ENCODE peak calls at places on chromosome 10, in six cellular contexts. T, Z, E, V, J and W are unnamed samples. For H3K4me1, the result is how much of the 10 kb centered on the place peaks cover.

GRCh38 chr10:46062735-46063428 is 16.8 kb upstream of the MSMB start:
- DNase-seq in T (no peak), Z (no peak), E (no peak), V (no peak), J (no peak), W (no peak)

GRCh38 chr10:78348416-78349164 is 314.9 kb downstream of the RPS24 start:
- DNase-seq in T (no peak), Z (peak), E (peak), V (no peak), J (no peak), W (no peak)

GRCh38 chr10:30432631-30433285 is 1.2 kb upstream of the MAP3K8 start:
- DNase-seq in T (peak), Z (peak), E (peak), V (no peak), J (peak), W (peak)

GRCh38 chr10:132618158-132618924 is 80.8 kb downstream of the INPP5A start:
- DNase-seq in T (no peak), Z (no peak), E (no peak), V (no peak), J (no peak), W (no peak)

GRCh38 chr10:75405201-75406143 is 3.9 kb upstream of the ZNF503 start:
- DNase-seq in T (peak), Z (peak), E (peak), V (no peak), J (peak), W (peak)

GRCh38 chr10:33315891-33316290 is 18.6 kb downstream of the NRP1 start:
- DNase-seq in T (no peak), Z (no peak), E (no peak), V (no peak), J (no peak), W (no peak)

GRCh38 chr10:91944880-91945630 is 21.5 kb downstream of the BTAF1 start:
- DNase-seq in T (no peak), Z (no peak), E (no peak), V (no peak), J (peak), W (no peak)

GRCh38 chr10:80786322-80786721 is 248.6 kb downstream of the SH2D4B start:
- DNase-seq in T (no peak), Z (no peak), E (no peak), V (no peak), J (no peak), W (no peak)

GRCh38 chr10:113177163-113177935 is 227.3 kb downstream of the TCF7L2 start:
- DNase-seq in T (no peak), Z (no peak), E (peak), V (no peak), J (no peak), W (no peak)

GRCh38 chr10:68302503-68302823 is 29.4 kb upstream of the HNRNPH3 start:
- DNase-seq in T (no peak), Z (no peak), E (no peak), V (no peak), J (no peak), W (no peak)
- TF ChIP-seq CTCF in T (no peak), Z (no peak), E (no peak), V (no peak), J (no peak), W (no peak)

GRCh38 chr10:58817499-58817898 is 304.8 kb downstream of the BICC1 start:
- DNase-seq in T (no peak), Z (no peak), E (no peak), V (no peak), J (no peak), W (no peak)
- H3K4me1 ChIP-seq in T (under half), Z (under half), E (under half), V (half or more), J (under half), W (under half)

GRCh38 chr10:127813290-127813689 is 76.3 kb downstream of the FOXI2 start:
- DNase-seq in T (no peak), Z (no peak), E (no peak), V (no peak), J (no peak), W (no peak)

DNA sequence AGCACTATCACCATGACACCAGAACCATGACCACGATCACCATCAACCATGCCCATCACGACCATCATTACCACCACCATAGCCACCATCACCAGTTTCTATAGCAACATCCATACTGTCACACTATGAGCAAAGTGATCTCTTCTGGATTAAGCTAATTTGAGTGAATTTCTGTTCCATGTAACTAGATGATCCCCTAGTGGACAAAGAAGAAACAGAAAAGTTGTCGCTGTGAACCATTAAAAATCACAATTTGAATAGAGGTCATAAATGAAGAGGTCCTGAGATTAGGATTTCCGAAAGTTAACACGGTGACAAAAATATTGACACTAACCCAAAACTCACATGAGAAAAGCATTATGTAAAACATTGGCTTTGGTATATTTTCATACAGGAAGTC is 77.6 kb downstream of the CLRN3 start:
- DNase-seq in T (no peak), Z (no peak), E (no peak), V (no peak), J (no peak), W (no peak)
- TF ChIP-seq CTCF in T (no peak), Z (no peak), E (peak), V (peak), J (peak), W (no peak)

GRCh38 chr10:490891-491571 is 198.4 kb downstream of the DIP2C start:
- DNase-seq in T (no peak), Z (no peak), E (peak), V (no peak), J (no peak), W (no peak)

GRCh38 chr10:488081-488932 is 201.2 kb downstream of the DIP2C start:
- DNase-seq in T (no peak), Z (no peak), E (no peak), V (no peak), J (no peak), W (no peak)

GRCh38 chr10:490256-490655 is 199.2 kb downstream of the DIP2C start:
- DNase-seq in T (no peak), Z (no peak), E (peak), V (no peak), J (no peak), W (no peak)

GRCh38 chr10:488933-489215 is 200.6 kb downstream of the DIP2C start:
- DNase-seq in T (no peak), Z (no peak), E (no peak), V (no peak), J (no peak), W (no peak)

GRCh38 chr10:489335-489734 is 200.1 kb downstream of the DIP2C start:
- DNase-seq in T (no peak), Z (no peak), E (no peak), V (no peak), J (no peak), W (no peak)
- H3K4me1 ChIP-seq in T (under half), Z (under half), E (under half), V (under half), J (under half), W (under half)

GRCh38 chr10:120824864-120825263 is 26.3 kb upstream of the WDR11 start:
- DNase-seq in T (no peak), Z (no peak), E (no peak), V (no peak), J (no peak), W (peak)
- TF ChIP-seq CTCF in T (peak), Z (no peak), E (no peak), V (peak), J (peak), W (peak)

GRCh38 chr10:31940839-31941653 is 12.4 kb upstream of the ARHGAP12 start:
- DNase-seq in T (no peak), Z (no peak), E (no peak), V (no peak), J (peak), W (no peak)
- H3K4me1 ChIP-seq in T (under half), Z (under half), E (under half), V (under half), J (half or more), W (under half)

GRCh38 chr10:13470270-13470669 is 58.5 kb downstream of the BEND7 start:
- DNase-seq in T (no peak), Z (no peak), E (no peak), V (no peak), J (no peak), W (no peak)
- TF ChIP-seq CTCF in T (no peak), Z (no peak), E (no peak), V (no peak), J (peak), W (no peak)

GRCh38 chr10:71864861-71865473 is 13.9 kb upstream of the PSAP start:
- DNase-seq in T (no peak), Z (peak), E (no peak), V (no peak), J (peak), W (no peak)
- H3K4me1 ChIP-seq in T (under half), Z (under half), E (under half), V (under half), J (under half), W (half or more)